ENCODE peak calls at places on chromosome 22, in nine cellular contexts. G is GM23338, J is AG08396, B is amniotic stem cell, S is neuronal stem cell, D is iPS DF 6.9, E is Kasumi-1, Z is stromal cell of bone marrow, P is ecto neural progenitor cell. O is an unnamed sample.

GRCh38 chr22:40769761-40770160 is 49.4 kb downstream of the SLC25A17 start:
- DNase-seq in G (no peak), J (no peak), B (no peak), S (no peak), D (no peak), E (no peak), Z (no peak), P (no peak), O (no peak)

GRCh38 chr22:27874185-27874584 is 44.9 kb downstream of the PITPNB start:
- DNase-seq in G (no peak), J (no peak), B (no peak), S (no peak), D (no peak), E (no peak), Z (no peak), P (no peak), O (no peak)

GRCh38 chr22:20641919-20642579 is 131.9 kb upstream of the SERPIND1 start:
- DNase-seq in G (no peak), J (no peak), B (no peak), S (no peak), D (no peak), E (no peak), Z (no peak), P (peak; percentile 13), O (no peak)

GRCh38 chr22:27003301-27003700 is 345.9 kb downstream of the MIAT start:
- DNase-seq in G (no peak), J (no peak), B (no peak), S (no peak), D (no peak), E (no peak), Z (no peak), P (no peak), O (no peak)

GRCh38 chr22:24951942-24952836 is at the start of gene KIAA1671:
- DNase-seq in G (peak; percentile 96), J (peak; percentile 96), B (no peak), S (peak; percentile 98), D (peak; percentile 88), E (peak; percentile 2), Z (peak; percentile 53), P (peak; percentile 99), O (peak; percentile 84)

GRCh38 chr22:46027219-46028068 is 50.5 kb upstream of the WNT7B start:
- DNase-seq in G (peak; percentile 59), J (no peak), B (no peak), S (no peak), D (no peak), E (no peak), Z (no peak), P (no peak), O (no peak)

GRCh38 chr22:19004471-19004870 is 68.4 kb upstream of the PRODH start:
- DNase-seq in G (no peak), J (no peak), B (no peak), S (no peak), D (no peak), E (no peak), Z (no peak), P (no peak), O (no peak)

GRCh38 chr22:32745251-32745995 is 56.1 kb upstream of the TIMP3 start:
- DNase-seq in G (peak; percentile 35), J (peak; percentile 29), B (no peak), S (peak; percentile 12), D (peak; percentile 4), E (no peak), Z (no peak), P (peak; percentile 70), O (no peak)

GRCh38 chr22:20429254-20430100 is 8.1 kb downstream of the SCARF2 start:
- DNase-seq in G (peak; percentile 91), J (peak; percentile 26), B (no peak), S (peak; percentile 72), D (no peak), E (peak; percentile 46), Z (no peak), P (peak; percentile 90), O (no peak)

GRCh38 chr22:45994516-45995404 is 17.8 kb upstream of the WNT7B start:
- DNase-seq in G (peak; percentile 82), J (peak; percentile 83), B (no peak), S (peak; percentile 71), D (no peak), E (peak; percentile 48), Z (peak; percentile 31), P (peak; percentile 90), O (peak; percentile 49)

GRCh38 chr22:41009222-41009948 is 58.2 kb downstream of the RBX1 start:
- DNase-seq in G (no peak), J (no peak), B (no peak), S (no peak), D (no peak), E (peak; percentile 68), Z (peak; percentile 70), P (no peak), O (no peak)

GRCh38 chr22:26579331-26579886 is 10.5 kb downstream of the TPST2 start:
- DNase-seq in G (no peak), J (no peak), B (no peak), S (no peak), D (no peak), E (peak; percentile 80), Z (no peak), P (no peak), O (no peak)

GRCh38 chr22:41288245-41288946 is 2.4 kb upstream of the RANGAP1 start:
- DNase-seq in G (peak; percentile 41), J (peak; percentile 59), B (peak; percentile 73), S (no peak), D (no peak), E (no peak), Z (no peak), P (no peak), O (peak; percentile 71)

GRCh38 chr22:39144101-39144815 is 8.2 kb downstream of the CBX7 start:
- DNase-seq in G (peak; percentile 65), J (peak; percentile 79), B (no peak), S (no peak), D (no peak), E (peak; percentile 45), Z (peak; percentile 25), P (peak; percentile 47), O (no peak)

GRCh38 chr22:43885786-43886185 is 6.0 kb downstream of the PNPLA5 start:
- DNase-seq in G (no peak), J (no peak), B (no peak), S (no peak), D (no peak), E (no peak), Z (no peak), P (no peak), O (no peak)

GRCh38 chr22:49269371-49269770 is 558.3 kb downstream of the BRD1 start:
- DNase-seq in G (peak; percentile 12), J (no peak), B (no peak), S (no peak), D (no peak), E (no peak), Z (no peak), P (no peak), O (no peak)

GRCh38 chr22:48426466-48427380 is 1401.0 kb downstream of the BRD1 start:
- DNase-seq in G (no peak), J (no peak), B (no peak), S (no peak), D (no peak), E (no peak), Z (no peak), P (no peak), O (no peak)

GRCh38 chr22:48739348-48740085 is 1088.2 kb downstream of the BRD1 start:
- DNase-seq in G (no peak), J (no peak), B (no peak), S (no peak), D (no peak), E (no peak), Z (no peak), P (peak; percentile 34), O (no peak)

GRCh38 chr22:24550028-24550901 is 4.7 kb downstream of the GUCD1 start:
- DNase-seq in G (no peak), J (no peak), B (no peak), S (no peak), D (no peak), E (no peak), Z (no peak), P (no peak), O (no peak)

GRCh38 chr22:44201556-44202129 is 20.9 kb downstream of the PARVG start:
- DNase-seq in G (no peak), J (no peak), B (no peak), S (no peak), D (no peak), E (no peak), Z (no peak), P (no peak), O (no peak)